ENCODE peak calls at places on chromosomes 13 and 19, in four cellular contexts. I is fibroblast of villous mesenchyme, P is fibroblast of mammary gland, K is right lobe of liver. A is an unnamed sample.

GRCh38 chr19:12782424-12783225 is 7.3 kb upstream of the HOOK2 start:
- DNase-seq in I (peak; percentile 90), K (peak; percentile 93), P (peak; percentile 82), A (peak; percentile 91)

GRCh38 chr13:75136151-75136550 is 345.8 kb downstream of the TBC1D4 start:
- DNase-seq in P (no peak), K (no peak), I (no peak), A (no peak)

GRCh38 chr13:63351081-63351480 is 1935.4 kb upstream of the PCDH20 start:
- DNase-seq in K (no peak), I (no peak), P (peak; percentile 4), A (no peak)

GRCh38 chr19:32265991-32266390 is 79.4 kb upstream of the ZNF507 start:
- DNase-seq in K (no peak), I (no peak), P (no peak), A (no peak)

GRCh38 chr19:2488942-2489731 is 13.2 kb downstream of the GADD45B start:
- DNase-seq in P (no peak), K (peak; percentile 79), I (peak; percentile 52), A (peak; percentile 67)

GRCh38 chr13:81275666-81276258 is 934.8 kb upstream of the SPRY2 start:
- DNase-seq in I (no peak), K (no peak), P (no peak), A (no peak)

GRCh38 chr13:99809931-99810330 is 161.6 kb downstream of the ZIC5 start:
- DNase-seq in K (no peak), I (no peak), P (no peak), A (no peak)

GRCh38 chr13:109784590-109785140 is 1.7 kb downstream of the IRS2 start:
- DNase-seq in P (peak; percentile 59), K (peak; percentile 88), I (peak; percentile 81), A (peak; percentile 89)

GRCh38 chr13:22107549-22107948 is 436.7 kb downstream of the FGF9 start:
- DNase-seq in K (no peak), P (no peak), I (no peak), A (no peak)

GRCh38 chr19:14985133-14985532 is 5.5 kb upstream of the SLC1A6 start:
- DNase-seq in P (no peak), K (no peak), I (no peak), A (no peak)

GRCh38 chr19:4606181-4606580 is 33.1 kb upstream of the TNFAIP8L1 start:
- DNase-seq in P (no peak), K (no peak), I (no peak), A (no peak)

GRCh38 chr13:35716186-35716585 is 239.7 kb upstream of the MAB21L1 start:
- DNase-seq in P (peak; percentile 84), I (peak; percentile 37), K (no peak), A (no peak)

GRCh38 chr13:50353651-50354415 is 338.6 kb downstream of the KCNRG start:
- DNase-seq in I (peak; percentile 63), P (peak; percentile 87), K (no peak), A (no peak)

GRCh38 chr13:19586904-19587634 is 25.7 kb upstream of the TPTE2 start:
- DNase-seq in I (peak; percentile 63), P (peak; percentile 47), K (peak; percentile 28), A (peak; percentile 29)

GRCh38 chr13:27053902-27054595 is 117.6 kb downstream of the USP12 start:
- DNase-seq in P (peak; percentile 87), K (no peak), I (peak; percentile 37), A (no peak)

GRCh38 chr13:28532226-28533048 is 37.5 kb upstream of the FLT1 start:
- DNase-seq in K (peak; percentile 76), P (no peak), I (peak; percentile 40), A (peak; percentile 23)

GRCh38 chr13:99339736-99340392 is 32.7 kb upstream of the GPR183 start:
- DNase-seq in P (peak; percentile 64), I (peak; percentile 76), K (peak; percentile 45), A (no peak)

GRCh38 chr19:49497790-49498106 is 1.5 kb downstream of the RPS11 start:
- DNase-seq in I (no peak), K (no peak), P (no peak), A (no peak)

GRCh38 chr19:44142014-44142523 is 715 bp downstream of the ZNF234 start:
- DNase-seq in K (peak; percentile 21), I (peak; percentile 39), P (peak; percentile 45), A (no peak)

GRCh38 chr13:77047649-77048343 is 20.8 kb upstream of the FBXL3 start:
- DNase-seq in P (no peak), K (no peak), I (no peak), A (no peak)

GRCh38 chr13:98585398-98585754 is 8.5 kb upstream of the STK24 start:
- DNase-seq in K (no peak), I (no peak), P (no peak), A (no peak)

GRCh38 chr19:30253581-30253996 is 118.6 kb upstream of the ZNF536 start:
- DNase-seq in I (no peak), P (peak; percentile 5), K (no peak), A (no peak)

GRCh38 chr13:20126460-20127262 is 34.2 kb downstream of the GJA3 start:
- DNase-seq in P (no peak), I (no peak), K (no peak), A (no peak)

DNA sequence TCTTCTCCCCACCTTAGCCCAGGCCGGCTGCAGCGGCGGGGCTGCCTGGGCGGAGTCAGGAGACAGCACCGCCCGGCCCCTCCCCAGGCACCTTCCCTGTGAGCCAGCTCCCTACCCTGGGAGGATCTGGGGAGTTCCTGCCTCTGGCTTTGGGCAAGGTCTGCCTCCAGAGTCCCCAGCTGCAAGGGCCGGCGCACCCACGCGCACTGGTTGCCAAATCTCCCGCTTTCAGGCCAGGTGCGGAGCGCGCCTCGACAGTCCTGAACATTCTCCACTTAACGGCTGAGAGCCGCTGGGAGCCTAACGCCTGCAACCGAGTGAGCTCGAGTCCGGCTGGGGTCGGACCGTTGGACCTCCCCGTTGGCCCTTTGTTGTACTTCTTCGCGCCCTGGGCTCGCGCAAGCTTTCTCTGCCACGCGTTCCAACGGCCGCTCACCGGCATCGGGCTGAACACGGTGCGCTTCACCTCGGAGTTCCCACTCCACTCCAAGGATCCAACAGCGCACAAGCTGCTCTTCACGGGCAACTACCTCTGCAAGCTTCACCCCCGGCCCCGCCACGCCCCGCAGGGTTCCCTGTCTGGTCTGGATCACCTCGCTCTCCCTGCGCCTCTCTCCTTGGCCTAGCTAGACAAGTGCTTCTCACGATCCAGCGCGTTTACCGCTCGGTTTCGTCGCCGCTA is 21.7 kb upstream of the ZNF30 start:
- DNase-seq in P (no peak), I (no peak), K (no peak), A (no peak)
- H3K4me3 ChIP-seq in P (no peak overlapping the region), I (no peak overlapping the region), K (no peak overlapping the region), A (no peak overlapping the region)

GRCh38 chr19:45998834-45999233 is 3.6 kb downstream of the CCDC61 start:
- DNase-seq in K (no peak), I (no peak), P (no peak), A (no peak)

GRCh38 chr19:46002678-46003275 is 7.5 kb downstream of the CCDC61 start:
- DNase-seq in I (no peak), K (no peak), P (no peak), A (no peak)

GRCh38 chr19:45996933-45997332 is 1.7 kb downstream of the CCDC61 start:
- DNase-seq in I (no peak), P (no peak), K (no peak), A (no peak)

GRCh38 chr19:45999653-46000121 is 4.4 kb downstream of the CCDC61 start:
- DNase-seq in K (no peak), I (no peak), P (peak; percentile 51), A (peak; percentile 68)

DNA sequence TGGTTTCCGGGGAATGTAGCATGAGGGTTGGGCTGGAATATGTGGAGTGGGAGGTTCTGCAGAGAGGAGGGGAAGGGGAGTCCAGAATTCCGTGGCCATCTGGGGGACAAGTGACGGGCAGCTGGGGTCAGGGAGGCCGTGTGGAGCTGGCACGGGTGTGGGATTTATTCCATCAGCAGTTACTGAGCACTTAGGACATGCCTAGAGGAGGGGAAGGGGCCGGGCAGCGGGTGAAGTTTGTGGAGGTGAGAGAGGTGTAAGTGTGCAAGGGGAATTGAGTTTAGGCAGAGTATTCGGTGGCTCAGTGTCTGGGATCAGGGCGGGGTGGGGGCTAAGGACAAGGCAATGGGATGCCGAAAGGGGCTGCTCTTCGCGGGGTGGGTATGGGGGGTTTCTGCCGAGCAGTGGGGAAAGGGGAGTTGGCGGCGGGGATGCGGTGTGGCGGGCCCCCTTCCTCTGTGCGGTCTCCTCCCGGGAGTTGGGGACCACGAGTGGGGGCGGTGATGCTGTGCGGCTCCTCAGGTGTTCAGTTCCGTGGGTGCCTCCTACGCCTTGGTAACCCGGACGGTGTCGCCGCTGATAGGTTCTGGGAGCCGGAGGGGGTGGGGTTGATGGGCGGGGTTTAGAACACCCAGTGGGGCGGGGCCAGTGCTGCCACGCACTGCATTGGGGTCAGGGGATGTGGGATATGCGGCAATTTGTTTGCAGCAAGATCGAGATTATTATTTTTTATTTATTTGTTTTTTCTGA is 5.4 kb downstream of the CCDC61 start:
- DNase-seq in K (peak; percentile 33), I (no peak), P (peak; percentile 5), A (no peak)
- H3K4me3 ChIP-seq in K (no peak overlapping the region), I (peak overlapping the region; percentile 34), P (peak overlapping the region; percentile 4), A (no peak overlapping the region)

DNA sequence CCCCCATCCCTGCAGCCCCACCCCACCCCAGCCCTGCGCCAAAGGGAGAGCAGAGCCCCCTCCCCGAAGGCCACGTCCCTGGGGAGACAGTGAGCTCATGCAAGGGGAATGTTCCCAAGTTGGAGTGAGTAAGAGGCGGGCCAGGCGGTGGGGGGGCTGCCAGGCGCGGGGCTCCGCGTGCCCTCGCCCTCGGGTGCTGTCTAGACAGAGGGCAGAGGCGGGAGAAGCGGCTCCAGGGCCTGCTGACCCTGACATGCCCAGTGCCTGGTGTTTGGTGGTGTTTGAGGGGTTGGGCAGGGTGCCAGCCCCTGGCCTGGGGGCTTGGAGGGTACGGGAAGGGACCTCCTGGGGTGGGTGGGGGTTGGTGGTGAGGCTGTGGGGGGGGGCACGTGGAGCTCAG is 1.0 kb downstream of the FSTL3 start:
- DNase-seq in I (peak; percentile 92), P (peak; percentile 85), K (peak; percentile 42), A (peak; percentile 87)
- H3K4me3 ChIP-seq in I (peak overlapping the region; percentile 63), P (peak overlapping the region; percentile 79), K (peak overlapping the region; percentile 27), A (peak overlapping the region; percentile 60)

GRCh38 chr13:114146629-114147028 is 14.2 kb upstream of the RASA3 start:
- DNase-seq in K (no peak), I (no peak), P (no peak), A (no peak)

GRCh38 chr13:114146173-114146572 is 13.8 kb upstream of the RASA3 start:
- DNase-seq in K (no peak), P (no peak), I (no peak), A (no peak)

GRCh38 chr13:114148521-114148855 is 16.1 kb upstream of the RASA3 start:
- DNase-seq in P (no peak), K (no peak), I (no peak), A (no peak)

GRCh38 chr13:114149774-114150740 is 17.6 kb upstream of the RASA3 start:
- DNase-seq in P (no peak), K (no peak), I (no peak), A (no peak)

GRCh38 chr13:114147803-114148520 is 15.5 kb upstream of the RASA3 start:
- DNase-seq in K (no peak), P (no peak), I (no peak), A (no peak)
- H3K4me3 ChIP-seq in K (no peak overlapping the region), P (no peak overlapping the region), I (no peak overlapping the region), A (no peak overlapping the region)

GRCh38 chr19:53942001-53942786 is 20.5 kb upstream of the CACNG8 start:
- DNase-seq in I (peak; percentile 13), K (no peak), P (peak; percentile 10), A (no peak)
- H3K4me3 ChIP-seq in I (no peak overlapping the region), K (no peak overlapping the region), P (no peak overlapping the region), A (no peak overlapping the region)